ENCODE peak calls at places on chromosomes 3 and 15, in seven cellular contexts. One of them, this sample, is unnamed.

GRCh38 chr15:45386420-45386819 is 8.1 kb upstream of the GATM start:
- DNase-seq in stimulated activated CD8-positive, alpha-beta memory T cell treated with anti-CD3 and anti-CD28 coated beads, Interleukin-15, amount 100 ng/mL, for 4 hours: no peak
- DNase-seq in RWPE1: peak
- DNase-seq in activated CD8-positive, alpha-beta memory T cell treated with anti-CD3 and anti-CD28 coated beads, Interleukin-2, amount 50 U/mL, for 48 hours: no peak
- DNase-seq in NCI-H460: no peak
- DNase-seq in adrenal gland: no peak
- DNase-seq in GM12865: no peak
- DNase-seq in this sample: no peak

GRCh38 chr15:61879219-61879618 is 181.0 kb downstream of the VPS13C start:
- DNase-seq in RWPE1: peak
- DNase-seq in stimulated activated CD8-positive, alpha-beta memory T cell treated with anti-CD3 and anti-CD28 coated beads, Interleukin-15, amount 100 ng/mL, for 4 hours: no peak
- DNase-seq in activated CD8-positive, alpha-beta memory T cell treated with anti-CD3 and anti-CD28 coated beads, Interleukin-2, amount 50 U/mL, for 48 hours: no peak
- DNase-seq in NCI-H460: no peak
- DNase-seq in adrenal gland: no peak
- DNase-seq in GM12865: no peak
- DNase-seq in this sample: no peak

GRCh38 chr3:98246142-98246541 is 17.9 kb upstream of the OR5H6 start:
- DNase-seq in NCI-H460: no peak
- DNase-seq in activated CD8-positive, alpha-beta memory T cell treated with anti-CD3 and anti-CD28 coated beads, Interleukin-2, amount 50 U/mL, for 48 hours: no peak
- DNase-seq in GM12865: no peak
- DNase-seq in adrenal gland: no peak
- DNase-seq in stimulated activated CD8-positive, alpha-beta memory T cell treated with anti-CD3 and anti-CD28 coated beads, Interleukin-15, amount 100 ng/mL, for 4 hours: no peak
- DNase-seq in RWPE1: no peak
- DNase-seq in this sample: no peak

GRCh38 chr3:123267821-123268220 is 66.1 kb downstream of the SEC22A start:
- DNase-seq in activated CD8-positive, alpha-beta memory T cell treated with anti-CD3 and anti-CD28 coated beads, Interleukin-2, amount 50 U/mL, for 48 hours: no peak
- DNase-seq in NCI-H460: no peak
- DNase-seq in adrenal gland: no peak
- DNase-seq in RWPE1: no peak
- DNase-seq in GM12865: no peak
- DNase-seq in stimulated activated CD8-positive, alpha-beta memory T cell treated with anti-CD3 and anti-CD28 coated beads, Interleukin-15, amount 100 ng/mL, for 4 hours: no peak
- DNase-seq in this sample: no peak

GRCh38 chr15:95451891-95452290 is 878.6 kb upstream of the NR2F2 start:
- DNase-seq in NCI-H460: no peak
- DNase-seq in adrenal gland: no peak
- DNase-seq in RWPE1: no peak
- DNase-seq in GM12865: no peak
- DNase-seq in activated CD8-positive, alpha-beta memory T cell treated with anti-CD3 and anti-CD28 coated beads, Interleukin-2, amount 50 U/mL, for 48 hours: no peak
- DNase-seq in stimulated activated CD8-positive, alpha-beta memory T cell treated with anti-CD3 and anti-CD28 coated beads, Interleukin-15, amount 100 ng/mL, for 4 hours: no peak
- DNase-seq in this sample: no peak

GRCh38 chr15:39511915-39512260 is 69.0 kb upstream of the THBS1 start:
- DNase-seq in activated CD8-positive, alpha-beta memory T cell treated with anti-CD3 and anti-CD28 coated beads, Interleukin-2, amount 50 U/mL, for 48 hours: no peak
- DNase-seq in adrenal gland: no peak
- DNase-seq in GM12865: no peak
- DNase-seq in NCI-H460: no peak
- DNase-seq in stimulated activated CD8-positive, alpha-beta memory T cell treated with anti-CD3 and anti-CD28 coated beads, Interleukin-15, amount 100 ng/mL, for 4 hours: no peak
- DNase-seq in RWPE1: no peak
- DNase-seq in this sample: no peak

GRCh38 chr15:65952425-65953053 is 83.2 kb downstream of the RAB11A start:
- DNase-seq in GM12865: peak
- DNase-seq in NCI-H460: peak
- DNase-seq in activated CD8-positive, alpha-beta memory T cell treated with anti-CD3 and anti-CD28 coated beads, Interleukin-2, amount 50 U/mL, for 48 hours: no peak
- DNase-seq in RWPE1: peak
- DNase-seq in adrenal gland: peak
- DNase-seq in stimulated activated CD8-positive, alpha-beta memory T cell treated with anti-CD3 and anti-CD28 coated beads, Interleukin-15, amount 100 ng/mL, for 4 hours: no peak
- DNase-seq in this sample: no peak

GRCh38 chr3:114383875-114384557 is 90.2 kb downstream of the TIGIT start:
- DNase-seq in adrenal gland: peak
- DNase-seq in stimulated activated CD8-positive, alpha-beta memory T cell treated with anti-CD3 and anti-CD28 coated beads, Interleukin-15, amount 100 ng/mL, for 4 hours: peak
- DNase-seq in activated CD8-positive, alpha-beta memory T cell treated with anti-CD3 and anti-CD28 coated beads, Interleukin-2, amount 50 U/mL, for 48 hours: peak
- DNase-seq in GM12865: peak
- DNase-seq in NCI-H460: peak
- DNase-seq in RWPE1: peak
- DNase-seq in this sample: peak

GRCh38 chr15:73944161-73945099 is 18.2 kb downstream of the LOXL1 start:
- DNase-seq in adrenal gland: no peak
- DNase-seq in RWPE1: no peak
- DNase-seq in activated CD8-positive, alpha-beta memory T cell treated with anti-CD3 and anti-CD28 coated beads, Interleukin-2, amount 50 U/mL, for 48 hours: no peak
- DNase-seq in GM12865: no peak
- DNase-seq in stimulated activated CD8-positive, alpha-beta memory T cell treated with anti-CD3 and anti-CD28 coated beads, Interleukin-15, amount 100 ng/mL, for 4 hours: no peak
- DNase-seq in NCI-H460: no peak
- DNase-seq in this sample: no peak

GRCh38 chr3:116048991-116049390 is 396.3 kb downstream of the LSAMP start:
- DNase-seq in activated CD8-positive, alpha-beta memory T cell treated with anti-CD3 and anti-CD28 coated beads, Interleukin-2, amount 50 U/mL, for 48 hours: no peak
- DNase-seq in adrenal gland: no peak
- DNase-seq in GM12865: no peak
- DNase-seq in stimulated activated CD8-positive, alpha-beta memory T cell treated with anti-CD3 and anti-CD28 coated beads, Interleukin-15, amount 100 ng/mL, for 4 hours: no peak
- DNase-seq in RWPE1: no peak
- DNase-seq in NCI-H460: no peak
- DNase-seq in this sample: no peak

GRCh38 chr3:27090265-27091041 is 278.7 kb downstream of the NEK10 start:
- DNase-seq in GM12865: no peak
- DNase-seq in activated CD8-positive, alpha-beta memory T cell treated with anti-CD3 and anti-CD28 coated beads, Interleukin-2, amount 50 U/mL, for 48 hours: no peak
- DNase-seq in stimulated activated CD8-positive, alpha-beta memory T cell treated with anti-CD3 and anti-CD28 coated beads, Interleukin-15, amount 100 ng/mL, for 4 hours: no peak
- DNase-seq in RWPE1: no peak
- DNase-seq in NCI-H460: no peak
- DNase-seq in adrenal gland: no peak
- DNase-seq in this sample: peak

GRCh38 chr15:73330206-73331051 is 38.3 kb downstream of the HCN4 start:
- DNase-seq in activated CD8-positive, alpha-beta memory T cell treated with anti-CD3 and anti-CD28 coated beads, Interleukin-2, amount 50 U/mL, for 48 hours: no peak
- DNase-seq in RWPE1: no peak
- DNase-seq in adrenal gland: no peak
- DNase-seq in stimulated activated CD8-positive, alpha-beta memory T cell treated with anti-CD3 and anti-CD28 coated beads, Interleukin-15, amount 100 ng/mL, for 4 hours: no peak
- DNase-seq in NCI-H460: no peak
- DNase-seq in GM12865: no peak
- DNase-seq in this sample: no peak

GRCh38 chr15:74308643-74308945 is 58.9 kb downstream of the CYP11A1 start:
- DNase-seq in NCI-H460: no peak
- DNase-seq in activated CD8-positive, alpha-beta memory T cell treated with anti-CD3 and anti-CD28 coated beads, Interleukin-2, amount 50 U/mL, for 48 hours: no peak
- DNase-seq in adrenal gland: no peak
- DNase-seq in GM12865: no peak
- DNase-seq in stimulated activated CD8-positive, alpha-beta memory T cell treated with anti-CD3 and anti-CD28 coated beads, Interleukin-15, amount 100 ng/mL, for 4 hours: no peak
- DNase-seq in RWPE1: no peak
- DNase-seq in this sample: no peak

GRCh38 chr15:87940763-87941162 is 315.8 kb downstream of the NTRK3 start:
- DNase-seq in GM12865: no peak
- DNase-seq in NCI-H460: no peak
- DNase-seq in adrenal gland: no peak
- DNase-seq in stimulated activated CD8-positive, alpha-beta memory T cell treated with anti-CD3 and anti-CD28 coated beads, Interleukin-15, amount 100 ng/mL, for 4 hours: no peak
- DNase-seq in activated CD8-positive, alpha-beta memory T cell treated with anti-CD3 and anti-CD28 coated beads, Interleukin-2, amount 50 U/mL, for 48 hours: no peak
- DNase-seq in RWPE1: no peak
- DNase-seq in this sample: peak

GRCh38 chr3:139559541-139559940 is 20.0 kb upstream of the RBP1 start:
- DNase-seq in NCI-H460: no peak
- DNase-seq in RWPE1: peak
- DNase-seq in activated CD8-positive, alpha-beta memory T cell treated with anti-CD3 and anti-CD28 coated beads, Interleukin-2, amount 50 U/mL, for 48 hours: no peak
- DNase-seq in stimulated activated CD8-positive, alpha-beta memory T cell treated with anti-CD3 and anti-CD28 coated beads, Interleukin-15, amount 100 ng/mL, for 4 hours: no peak
- DNase-seq in GM12865: no peak
- DNase-seq in adrenal gland: no peak
- DNase-seq in this sample: no peak

GRCh38 chr3:111621535-111621934 is 26.4 kb upstream of the ZBED2 start:
- DNase-seq in activated CD8-positive, alpha-beta memory T cell treated with anti-CD3 and anti-CD28 coated beads, Interleukin-2, amount 50 U/mL, for 48 hours: peak
- DNase-seq in stimulated activated CD8-positive, alpha-beta memory T cell treated with anti-CD3 and anti-CD28 coated beads, Interleukin-15, amount 100 ng/mL, for 4 hours: no peak
- DNase-seq in adrenal gland: no peak
- DNase-seq in GM12865: peak
- DNase-seq in NCI-H460: peak
- DNase-seq in RWPE1: no peak
- DNase-seq in this sample: no peak